ENCODE peak calls at places on chromosome 6, in ten cellular contexts. Y is OCI-LY7, D is DND-41, F is hepatocyte, I is HCT116, J is SK-N-SH, C is GM23248, A is GM12878, T is IMR-90, M is neural progenitor cell. O is an unnamed sample.
A peak's percentile ranks its signal among the peaks of the same experiment; 100 is the strongest.

GRCh38 chr6:15247214-15247749 is 1.4 kb downstream of the JARID2 start:
- DNase-seq in I (no peak), D (no peak), F (no peak), C (no peak), J (no peak), Y (no peak), M (peak; percentile 19), A (no peak), T (no peak), O (no peak)

GRCh38 chr6:146814148-146814750 is 215.5 kb downstream of the ADGB start:
- DNase-seq in I (no peak), D (no peak), J (no peak), T (peak; percentile 40), A (no peak), C (no peak), F (no peak), Y (no peak), M (no peak), O (no peak)

GRCh38 chr6:5181494-5182287 is 79.1 kb downstream of the LYRM4 start:
- DNase-seq in C (no peak), D (no peak), A (no peak), J (no peak), F (peak; percentile 16), T (no peak), I (no peak), M (no peak), Y (no peak), O (no peak)

GRCh38 chr6:27532820-27533538 is 60.1 kb upstream of the ZNF184 start:
- DNase-seq in T (peak; percentile 46), I (peak; percentile 68), F (no peak), A (no peak), D (no peak), Y (no peak), M (peak; percentile 74), J (no peak), C (peak; percentile 45), O (no peak)

GRCh38 chr6:119856136-119856535 is 506.6 kb upstream of the MAN1A1 start:
- DNase-seq in A (peak; percentile 3), T (no peak), F (no peak), I (no peak), J (no peak), Y (peak; percentile 21), D (peak; percentile 28), C (no peak), M (no peak), O (no peak)

GRCh38 chr6:56714982-56715456 is 72.3 kb upstream of the DST start:
- DNase-seq in F (no peak), A (no peak), Y (no peak), M (peak; percentile 11), I (peak; percentile 96), C (peak; percentile 87), J (peak; percentile 55), T (peak; percentile 92), D (no peak), O (peak; percentile 95)

GRCh38 chr6:145887969-145888368 is 73.4 kb upstream of the FBXO30 start:
- DNase-seq in D (peak; percentile 13), Y (peak; percentile 64), J (peak; percentile 3), I (no peak), M (no peak), A (no peak), C (peak; percentile 40), F (peak; percentile 24), T (peak; percentile 42), O (peak; percentile 70)

GRCh38 chr6:131917763-131918649 is 33.2 kb downstream of the CCN2 start:
- DNase-seq in T (no peak), D (no peak), A (no peak), J (no peak), I (no peak), F (no peak), C (no peak), Y (peak; percentile 80), M (no peak), O (no peak)

GRCh38 chr6:2221724-2222274 is 23.6 kb downstream of the GMDS start:
- DNase-seq in C (no peak), A (no peak), D (no peak), T (no peak), M (no peak), Y (no peak), J (no peak), I (no peak), F (no peak), O (no peak)

GRCh38 chr6:2807342-2808090 is 34.1 kb downstream of the SERPINB1 start:
- DNase-seq in F (no peak), A (no peak), I (no peak), J (no peak), M (no peak), Y (no peak), C (no peak), T (peak; percentile 59), D (no peak), O (peak; percentile 80)

GRCh38 chr6:163249651-163250101 is 164.8 kb upstream of the QKI start:
- DNase-seq in Y (no peak), D (no peak), J (no peak), A (no peak), M (no peak), I (no peak), C (peak; percentile 3), T (no peak), F (no peak), O (no peak)

GRCh38 chr6:128327890-128328289 is 192.5 kb downstream of the PTPRK start:
- DNase-seq in M (peak; percentile 52), I (peak; percentile 3), C (peak; percentile 48), F (peak; percentile 8), J (peak; percentile 1), D (peak; percentile 24), A (no peak), T (peak; percentile 16), Y (peak; percentile 41), O (no peak)

GRCh38 chr6:166420351-166420750 is 37.6 kb upstream of the MPC1 start:
- DNase-seq in Y (no peak), M (no peak), C (peak; percentile 12), I (no peak), T (peak; percentile 21), A (no peak), F (peak; percentile 68), D (no peak), J (no peak), O (peak; percentile 64)
- H3K36me3 ChIP-seq in Y (no peaks in the 10 kb centered on the region), M (no peaks in the 10 kb centered on the region), C (peaks cover 18% of the 10 kb centered on the region), I (no peaks in the 10 kb centered on the region), T (peaks cover 69% of the 10 kb centered on the region), A (no peaks in the 10 kb centered on the region), F (no peaks in the 10 kb centered on the region), D (no peaks in the 10 kb centered on the region), J (peaks cover 13% of the 10 kb centered on the region), O (peaks cover 2% of the 10 kb centered on the region)

GRCh38 chr6:84671188-84671587 is 93.2 kb downstream of the TBX18 start:
- DNase-seq in D (no peak), J (no peak), T (no peak), C (no peak), M (peak; percentile 7), A (no peak), F (peak; percentile 26), Y (no peak), I (no peak), O (no peak)
- H2AFZ ChIP-seq in D (no peak overlapping the region), J (no peak overlapping the region), T (no peak overlapping the region), C (no peak overlapping the region), M (no peak overlapping the region), A (no peak overlapping the region), F (no peak overlapping the region), Y (no peak overlapping the region), I (no peak overlapping the region), O (no peak overlapping the region)

DNA sequence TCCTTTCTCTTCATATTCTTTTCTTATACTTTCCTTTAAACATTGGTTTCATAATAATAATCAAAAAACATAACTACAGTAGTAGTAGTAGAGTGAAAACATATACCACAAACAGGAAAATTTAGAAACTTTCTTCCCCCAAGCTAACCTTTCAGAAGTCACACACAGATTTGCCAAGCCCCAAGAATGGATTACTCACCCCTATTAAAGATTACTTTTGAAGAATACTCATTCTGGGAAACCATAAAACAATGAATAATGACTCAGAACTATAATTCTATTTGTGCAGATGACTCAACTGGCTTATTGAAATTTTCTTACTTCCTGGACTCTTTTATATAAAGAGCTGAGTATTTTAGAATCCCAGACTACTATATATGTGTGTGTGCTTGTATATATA is 119.4 kb upstream of the GJE1 start:
- DNase-seq in J (no peak), T (peak; percentile 92), Y (no peak), C (peak; percentile 95), I (peak; percentile 84), M (no peak), F (no peak), A (no peak), D (no peak), O (peak; percentile 82)
- H3K36me3 ChIP-seq in J (peaks cover 2% of the 10 kb centered on the region), T (no peaks in the 10 kb centered on the region), Y (no peaks in the 10 kb centered on the region), C (no peaks in the 10 kb centered on the region), I (no peaks in the 10 kb centered on the region), M (no peaks in the 10 kb centered on the region), F (no peaks in the 10 kb centered on the region), A (no peaks in the 10 kb centered on the region), D (no peaks in the 10 kb centered on the region), O (no peaks in the 10 kb centered on the region)

DNA sequence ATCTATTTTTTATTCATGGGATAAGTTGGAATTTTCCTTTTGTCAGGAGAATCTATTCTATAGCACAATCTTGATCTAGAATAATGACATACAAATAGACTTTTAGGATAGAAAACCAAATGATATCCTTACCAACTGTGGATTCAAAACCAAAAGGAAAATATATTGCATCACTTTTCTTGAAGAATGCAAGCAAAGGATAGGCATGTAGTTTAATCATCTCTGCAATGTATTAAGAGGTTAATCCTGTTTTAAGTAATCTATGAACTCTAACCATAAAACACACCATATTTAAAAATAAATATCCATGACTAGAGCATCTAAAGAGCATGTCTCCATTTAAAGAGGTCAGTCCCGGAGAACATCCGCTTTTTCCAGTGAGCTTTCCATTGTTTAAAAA is 106.7 kb upstream of the CNKSR3 start:
- DNase-seq in F (no peak), M (no peak), J (no peak), A (no peak), I (no peak), Y (no peak), T (peak; percentile 17), C (no peak), D (no peak), O (no peak)
- H2AFZ ChIP-seq in F (no peak overlapping the region), M (no peak overlapping the region), J (no peak overlapping the region), A (no peak overlapping the region), I (peak overlapping the region; percentile 55), Y (no peak overlapping the region), T (no peak overlapping the region), C (no peak overlapping the region), D (no peak overlapping the region), O (no peak overlapping the region)

O was measured in endothelial cell of umbilical vein.